ENCODE peak calls at places on chromosomes 12 and 14, in seven cellular contexts. One of them, this sample, is unnamed. For H3K9me3, the result is how much of the 10 kb centered on the place peaks cover.

GRCh38 chr14:68337279-68337678 is 455.6 kb downstream of the ZFP36L1 start:
- DNase-seq in breast epithelium: no peak
- DNase-seq in IMR-90: no peak
- DNase-seq in endodermal cell: no peak
- DNase-seq in left ventricle myocardium inferior: no peak
- DNase-seq in trophoblast cell: no peak
- DNase-seq in CD8-positive, alpha-beta T cell: no peak
- DNase-seq in this sample: no peak

GRCh38 chr12:8996682-8997405 is 7.5 kb downstream of the KLRG1 start:
- DNase-seq in breast epithelium: no peak
- DNase-seq in IMR-90: peak
- DNase-seq in endodermal cell: no peak
- DNase-seq in left ventricle myocardium inferior: no peak
- DNase-seq in trophoblast cell: peak
- DNase-seq in CD8-positive, alpha-beta T cell: peak
- DNase-seq in this sample: no peak

GRCh38 chr12:23349550-23349949 is 599.9 kb downstream of the SOX5 start:
- DNase-seq in breast epithelium: no peak
- DNase-seq in IMR-90: no peak
- DNase-seq in endodermal cell: no peak
- DNase-seq in left ventricle myocardium inferior: no peak
- DNase-seq in trophoblast cell: no peak
- DNase-seq in CD8-positive, alpha-beta T cell: no peak
- DNase-seq in this sample: no peak

GRCh38 chr14:42911642-42912041 is 1305.0 kb downstream of the LRFN5 start:
- DNase-seq in breast epithelium: no peak
- DNase-seq in IMR-90: peak
- DNase-seq in endodermal cell: no peak
- DNase-seq in left ventricle myocardium inferior: no peak
- DNase-seq in trophoblast cell: no peak
- DNase-seq in CD8-positive, alpha-beta T cell: no peak
- DNase-seq in this sample: no peak

GRCh38 chr12:54357802-54358619 is 6.3 kb downstream of the GPR84 start:
- DNase-seq in breast epithelium: no peak
- DNase-seq in IMR-90: no peak
- DNase-seq in endodermal cell: peak
- DNase-seq in left ventricle myocardium inferior: no peak
- DNase-seq in trophoblast cell: no peak
- DNase-seq in CD8-positive, alpha-beta T cell: peak
- DNase-seq in this sample: no peak

GRCh38 chr12:80186727-80187217 is 87.4 kb downstream of the OTOGL start:
- DNase-seq in breast epithelium: peak
- DNase-seq in IMR-90: peak
- DNase-seq in endodermal cell: peak
- DNase-seq in left ventricle myocardium inferior: no peak
- DNase-seq in trophoblast cell: peak
- DNase-seq in CD8-positive, alpha-beta T cell: no peak
- DNase-seq in this sample: no peak

GRCh38 chr12:1825382-1826102 is 5.2 kb downstream of the LRTM2 start:
- DNase-seq in breast epithelium: no peak
- DNase-seq in IMR-90: no peak
- DNase-seq in endodermal cell: no peak
- DNase-seq in left ventricle myocardium inferior: no peak
- DNase-seq in trophoblast cell: no peak
- DNase-seq in CD8-positive, alpha-beta T cell: no peak
- DNase-seq in this sample: no peak

GRCh38 chr12:128091101-128091795 is 175.7 kb upstream of the TMEM132C start:
- DNase-seq in breast epithelium: no peak
- DNase-seq in IMR-90: no peak
- DNase-seq in endodermal cell: peak
- DNase-seq in left ventricle myocardium inferior: no peak
- DNase-seq in trophoblast cell: no peak
- DNase-seq in CD8-positive, alpha-beta T cell: no peak
- DNase-seq in this sample: peak

GRCh38 chr14:106372870-106373657 is 846.7 kb downstream of the TMEM121 start:
- DNase-seq in breast epithelium: no peak
- DNase-seq in IMR-90: no peak
- DNase-seq in endodermal cell: peak
- DNase-seq in left ventricle myocardium inferior: peak
- DNase-seq in trophoblast cell: peak
- DNase-seq in CD8-positive, alpha-beta T cell: peak
- DNase-seq in this sample: no peak

GRCh38 chr14:85793533-85793932 is 263.6 kb downstream of the FLRT2 start:
- DNase-seq in breast epithelium: no peak
- DNase-seq in IMR-90: no peak
- DNase-seq in endodermal cell: no peak
- DNase-seq in left ventricle myocardium inferior: no peak
- DNase-seq in trophoblast cell: no peak
- DNase-seq in CD8-positive, alpha-beta T cell: no peak
- DNase-seq in this sample: no peak

GRCh38 chr14:100246809-100247428 is 8.0 kb downstream of the YY1 start:
- DNase-seq in breast epithelium: no peak
- DNase-seq in IMR-90: peak
- DNase-seq in endodermal cell: peak
- DNase-seq in left ventricle myocardium inferior: no peak
- DNase-seq in trophoblast cell: peak
- DNase-seq in CD8-positive, alpha-beta T cell: no peak
- DNase-seq in this sample: no peak

GRCh38 chr14:53265025-53265424 is 111.9 kb upstream of the DDHD1 start:
- DNase-seq in breast epithelium: no peak
- DNase-seq in IMR-90: no peak
- DNase-seq in endodermal cell: no peak
- DNase-seq in left ventricle myocardium inferior: no peak
- DNase-seq in trophoblast cell: peak
- DNase-seq in CD8-positive, alpha-beta T cell: no peak
- DNase-seq in this sample: no peak

GRCh38 chr14:53260928-53261327 is 107.8 kb upstream of the DDHD1 start:
- DNase-seq in breast epithelium: no peak
- DNase-seq in IMR-90: no peak
- DNase-seq in endodermal cell: no peak
- DNase-seq in left ventricle myocardium inferior: no peak
- DNase-seq in trophoblast cell: peak
- DNase-seq in CD8-positive, alpha-beta T cell: no peak
- DNase-seq in this sample: no peak

GRCh38 chr14:53260286-53260685 is 107.2 kb upstream of the DDHD1 start:
- DNase-seq in breast epithelium: no peak
- DNase-seq in IMR-90: no peak
- DNase-seq in endodermal cell: peak
- DNase-seq in left ventricle myocardium inferior: no peak
- DNase-seq in trophoblast cell: peak
- DNase-seq in CD8-positive, alpha-beta T cell: no peak
- DNase-seq in this sample: no peak
- H3K9me3 ChIP-seq in breast epithelium: under half
- H3K9me3 ChIP-seq in IMR-90: under half
- H3K9me3 ChIP-seq in endodermal cell: half or more
- H3K9me3 ChIP-seq in left ventricle myocardium inferior: under half
- H3K9me3 ChIP-seq in trophoblast cell: under half
- H3K9me3 ChIP-seq in CD8-positive, alpha-beta T cell: under half
- H3K9me3 ChIP-seq in this sample: under half

GRCh38 chr12:130508847-130509246 is 171.2 kb downstream of the PIWIL1 start:
- DNase-seq in breast epithelium: no peak
- DNase-seq in IMR-90: no peak
- DNase-seq in endodermal cell: no peak
- DNase-seq in left ventricle myocardium inferior: no peak
- DNase-seq in trophoblast cell: no peak
- DNase-seq in CD8-positive, alpha-beta T cell: no peak
- DNase-seq in this sample: no peak
- H3K9me3 ChIP-seq in breast epithelium: under half
- H3K9me3 ChIP-seq in IMR-90: under half
- H3K9me3 ChIP-seq in endodermal cell: under half
- H3K9me3 ChIP-seq in left ventricle myocardium inferior: under half
- H3K9me3 ChIP-seq in trophoblast cell: under half
- H3K9me3 ChIP-seq in CD8-positive, alpha-beta T cell: under half
- H3K9me3 ChIP-seq in this sample: under half

DNA sequence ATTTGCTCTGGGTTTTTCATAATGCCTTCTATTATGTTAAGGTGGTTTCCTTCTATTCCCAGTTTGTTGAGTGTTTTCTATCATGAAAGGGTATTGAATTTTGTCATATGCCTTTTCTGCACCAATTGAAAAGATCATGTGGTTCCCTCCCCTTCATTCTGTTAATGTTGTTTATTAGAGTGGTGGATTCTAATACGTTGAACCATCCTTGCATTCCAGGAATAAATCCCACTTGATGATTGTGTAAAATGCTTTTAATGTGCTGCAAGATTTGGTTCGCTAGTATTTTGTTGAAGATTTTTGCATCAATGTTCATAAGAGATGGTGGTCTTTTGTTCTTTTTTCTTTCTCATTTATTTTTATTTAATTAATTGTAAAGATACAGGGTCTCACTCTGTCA is 55.2 kb downstream of the ATP23 start:
- DNase-seq in breast epithelium: no peak
- DNase-seq in IMR-90: no peak
- DNase-seq in endodermal cell: no peak
- DNase-seq in left ventricle myocardium inferior: no peak
- DNase-seq in trophoblast cell: no peak
- DNase-seq in CD8-positive, alpha-beta T cell: no peak
- DNase-seq in this sample: no peak
- H3K9me3 ChIP-seq in breast epithelium: half or more
- H3K9me3 ChIP-seq in IMR-90: under half
- H3K9me3 ChIP-seq in endodermal cell: half or more
- H3K9me3 ChIP-seq in left ventricle myocardium inferior: half or more
- H3K9me3 ChIP-seq in trophoblast cell: under half
- H3K9me3 ChIP-seq in CD8-positive, alpha-beta T cell: under half
- H3K9me3 ChIP-seq in this sample: under half

GRCh38 chr12:46858368-46858767 is 32.6 kb upstream of the SLC38A4 start:
- DNase-seq in breast epithelium: no peak
- DNase-seq in IMR-90: no peak
- DNase-seq in endodermal cell: no peak
- DNase-seq in left ventricle myocardium inferior: no peak
- DNase-seq in trophoblast cell: no peak
- DNase-seq in CD8-positive, alpha-beta T cell: no peak
- DNase-seq in this sample: no peak
- H3K9me3 ChIP-seq in breast epithelium: under half
- H3K9me3 ChIP-seq in IMR-90: under half
- H3K9me3 ChIP-seq in endodermal cell: half or more
- H3K9me3 ChIP-seq in left ventricle myocardium inferior: half or more
- H3K9me3 ChIP-seq in trophoblast cell: under half
- H3K9me3 ChIP-seq in CD8-positive, alpha-beta T cell: under half
- H3K9me3 ChIP-seq in this sample: under half

GRCh38 chr12:34600592-34601462 is 578.5 kb downstream of the ALG10 start:
- DNase-seq in breast epithelium: no peak
- DNase-seq in IMR-90: no peak
- DNase-seq in endodermal cell: no peak
- DNase-seq in left ventricle myocardium inferior: no peak
- DNase-seq in trophoblast cell: no peak
- DNase-seq in CD8-positive, alpha-beta T cell: no peak
- DNase-seq in this sample: peak
- H3K9me3 ChIP-seq in breast epithelium: half or more
- H3K9me3 ChIP-seq in IMR-90: half or more
- H3K9me3 ChIP-seq in endodermal cell: half or more
- H3K9me3 ChIP-seq in left ventricle myocardium inferior: half or more
- H3K9me3 ChIP-seq in trophoblast cell: half or more
- H3K9me3 ChIP-seq in CD8-positive, alpha-beta T cell: under half
- H3K9me3 ChIP-seq in this sample: under half

GRCh38 chr12:325886-326285 is 63.2 kb downstream of the KDM5A start:
- DNase-seq in breast epithelium: no peak
- DNase-seq in IMR-90: no peak
- DNase-seq in endodermal cell: no peak
- DNase-seq in left ventricle myocardium inferior: no peak
- DNase-seq in trophoblast cell: no peak
- DNase-seq in CD8-positive, alpha-beta T cell: no peak
- DNase-seq in this sample: no peak
- H3K9me3 ChIP-seq in breast epithelium: under half
- H3K9me3 ChIP-seq in IMR-90: under half
- H3K9me3 ChIP-seq in endodermal cell: under half
- H3K9me3 ChIP-seq in left ventricle myocardium inferior: under half
- H3K9me3 ChIP-seq in trophoblast cell: under half
- H3K9me3 ChIP-seq in CD8-positive, alpha-beta T cell: under half
- H3K9me3 ChIP-seq in this sample: under half

GRCh38 chr14:20059745-20060144 is at the start of gene OR4L1:
- DNase-seq in breast epithelium: no peak
- DNase-seq in IMR-90: no peak
- DNase-seq in endodermal cell: no peak
- DNase-seq in left ventricle myocardium inferior: no peak
- DNase-seq in trophoblast cell: no peak
- DNase-seq in CD8-positive, alpha-beta T cell: no peak
- DNase-seq in this sample: no peak
- H3K9me3 ChIP-seq in breast epithelium: under half
- H3K9me3 ChIP-seq in IMR-90: under half
- H3K9me3 ChIP-seq in endodermal cell: half or more
- H3K9me3 ChIP-seq in left ventricle myocardium inferior: under half
- H3K9me3 ChIP-seq in trophoblast cell: under half
- H3K9me3 ChIP-seq in CD8-positive, alpha-beta T cell: under half
- H3K9me3 ChIP-seq in this sample: under half

GRCh38 chr14:92610849-92611271 is 97.3 kb downstream of the RIN3 start:
- DNase-seq in breast epithelium: no peak
- DNase-seq in IMR-90: no peak
- DNase-seq in endodermal cell: no peak
- DNase-seq in left ventricle myocardium inferior: no peak
- DNase-seq in trophoblast cell: no peak
- DNase-seq in CD8-positive, alpha-beta T cell: no peak
- DNase-seq in this sample: no peak
- H3K9me3 ChIP-seq in breast epithelium: under half
- H3K9me3 ChIP-seq in IMR-90: under half
- H3K9me3 ChIP-seq in endodermal cell: under half
- H3K9me3 ChIP-seq in left ventricle myocardium inferior: under half
- H3K9me3 ChIP-seq in trophoblast cell: under half
- H3K9me3 ChIP-seq in CD8-positive, alpha-beta T cell: under half
- H3K9me3 ChIP-seq in this sample: under half

GRCh38 chr12:3152013-3152412 is 74.8 kb downstream of the TSPAN9 start:
- DNase-seq in breast epithelium: no peak
- DNase-seq in IMR-90: no peak
- DNase-seq in endodermal cell: peak
- DNase-seq in left ventricle myocardium inferior: no peak
- DNase-seq in trophoblast cell: no peak
- DNase-seq in CD8-positive, alpha-beta T cell: no peak
- DNase-seq in this sample: no peak
- H3K9me3 ChIP-seq in breast epithelium: under half
- H3K9me3 ChIP-seq in IMR-90: under half
- H3K9me3 ChIP-seq in endodermal cell: under half
- H3K9me3 ChIP-seq in left ventricle myocardium inferior: under half
- H3K9me3 ChIP-seq in trophoblast cell: under half
- H3K9me3 ChIP-seq in CD8-positive, alpha-beta T cell: under half
- H3K9me3 ChIP-seq in this sample: under half

GRCh38 chr12:133234971-133235370 is 706 bp downstream of the ANHX start:
- DNase-seq in breast epithelium: no peak
- DNase-seq in IMR-90: no peak
- DNase-seq in endodermal cell: no peak
- DNase-seq in left ventricle myocardium inferior: no peak
- DNase-seq in trophoblast cell: no peak
- DNase-seq in CD8-positive, alpha-beta T cell: no peak
- DNase-seq in this sample: no peak

GRCh38 chr12:133235401-133236112 is at the start of gene ANHX:
- DNase-seq in breast epithelium: no peak
- DNase-seq in IMR-90: no peak
- DNase-seq in endodermal cell: no peak
- DNase-seq in left ventricle myocardium inferior: no peak
- DNase-seq in trophoblast cell: no peak
- DNase-seq in CD8-positive, alpha-beta T cell: no peak
- DNase-seq in this sample: no peak

GRCh38 chr12:133236144-133236543 is 467 bp upstream of the ANHX start:
- DNase-seq in breast epithelium: no peak
- DNase-seq in IMR-90: no peak
- DNase-seq in endodermal cell: no peak
- DNase-seq in left ventricle myocardium inferior: no peak
- DNase-seq in trophoblast cell: no peak
- DNase-seq in CD8-positive, alpha-beta T cell: no peak
- DNase-seq in this sample: no peak

GRCh38 chr12:133233993-133234564 is 1.6 kb downstream of the ANHX start:
- DNase-seq in breast epithelium: no peak
- DNase-seq in IMR-90: no peak
- DNase-seq in endodermal cell: no peak
- DNase-seq in left ventricle myocardium inferior: no peak
- DNase-seq in trophoblast cell: no peak
- DNase-seq in CD8-positive, alpha-beta T cell: no peak
- DNase-seq in this sample: peak

GRCh38 chr12:133236556-133236955 is 879 bp upstream of the ANHX start:
- DNase-seq in breast epithelium: no peak
- DNase-seq in IMR-90: no peak
- DNase-seq in endodermal cell: no peak
- DNase-seq in left ventricle myocardium inferior: no peak
- DNase-seq in trophoblast cell: no peak
- DNase-seq in CD8-positive, alpha-beta T cell: no peak
- DNase-seq in this sample: no peak
- H3K9me3 ChIP-seq in breast epithelium: half or more
- H3K9me3 ChIP-seq in IMR-90: under half
- H3K9me3 ChIP-seq in endodermal cell: under half
- H3K9me3 ChIP-seq in left ventricle myocardium inferior: under half
- H3K9me3 ChIP-seq in trophoblast cell: half or more
- H3K9me3 ChIP-seq in CD8-positive, alpha-beta T cell: under half
- H3K9me3 ChIP-seq in this sample: under half